ENCODE peak calls at places on chromosomes 1 and 21, in ten cellular contexts. K is PC-9, I is HCT116, L is fibroblast of lung, D is A673, V is HepG2, C is DND-41, A is H1, P is SK-N-MC, S is MM.1S. X is an unnamed sample.

GRCh38 chr1:47548188-47548587 is 110.3 kb downstream of the FOXD2 start:
- DNase-seq in K (no peak), I (no peak), L (no peak), D (no peak), V (no peak), C (no peak), A (no peak), P (no peak), S (no peak), X (no peak)

GRCh38 chr1:67713071-67713806 is 28.2 kb downstream of the GADD45A start:
- DNase-seq in K (peak; percentile 70), I (peak; percentile 86), L (peak; percentile 84), D (peak; percentile 74), V (peak; percentile 45), C (no peak), A (no peak), P (no peak), S (no peak), X (no peak)

GRCh38 chr1:168920456-168921094 is 185.9 kb upstream of the ATP1B1 start:
- DNase-seq in K (no peak), I (peak; percentile 7), L (peak; percentile 62), D (no peak), V (peak; percentile 70), C (no peak), A (no peak), P (no peak), S (no peak), X (no peak)

GRCh38 chr21:26169061-26169610 is 1.4 kb downstream of the APP start:
- DNase-seq in K (peak; percentile 17), I (peak; percentile 29), L (peak; percentile 77), D (peak; percentile 83), V (peak; percentile 41), C (no peak), A (peak; percentile 53), P (peak; percentile 40), S (peak; percentile 77), X (peak; percentile 73)

GRCh38 chr1:151693057-151693651 is 23.4 kb downstream of the CELF3 start:
- DNase-seq in K (no peak), I (peak; percentile 23), L (peak; percentile 60), D (peak; percentile 45), V (peak; percentile 36), C (no peak), A (no peak), P (no peak), S (no peak), X (peak; percentile 64)

GRCh38 chr21:44000360-44000759 is 11.7 kb upstream of the TRAPPC10 start:
- DNase-seq in K (no peak), I (no peak), L (no peak), D (no peak), V (no peak), C (no peak), A (no peak), P (no peak), S (no peak), X (no peak)

GRCh38 chr1:101236546-101237228 is at the start of gene S1PR1:
- DNase-seq in K (no peak), I (no peak), L (peak; percentile 73), D (peak; percentile 29), V (no peak), C (peak; percentile 47), A (peak; percentile 76), P (no peak), S (no peak), X (peak; percentile 94)

GRCh38 chr21:39696620-39697019 is 48.4 kb upstream of the IGSF5 start:
- DNase-seq in K (no peak), I (no peak), L (peak; percentile 1), D (no peak), V (no peak), C (no peak), A (no peak), P (no peak), S (no peak), X (peak; percentile 33)

GRCh38 chr1:193733674-193734073 is 547.3 kb upstream of the B3GALT2 start:
- DNase-seq in K (no peak), I (no peak), L (no peak), D (no peak), V (no peak), C (no peak), A (no peak), P (no peak), S (no peak), X (no peak)
- TF ChIP-seq EZH2 in K (no peak), I (no peak), L (no peak), D (no peak), V (no peak), C (no peak), A (no peak), P (no peak), S (no peak), X (no peak)

GRCh38 chr21:42219606-42220137 is 732 bp downstream of the ABCG1 start:
- DNase-seq in K (no peak), I (no peak), L (no peak), D (peak; percentile 27), V (no peak), C (no peak), A (peak; percentile 64), P (no peak), S (peak; percentile 5), X (peak; percentile 57)

GRCh38 chr21:42222386-42222785 is 3.4 kb downstream of the ABCG1 start:
- DNase-seq in K (no peak), I (no peak), L (no peak), D (no peak), V (no peak), C (no peak), A (no peak), P (no peak), S (no peak), X (no peak)

GRCh38 chr21:42221581-42222345 is 2.8 kb downstream of the ABCG1 start:
- DNase-seq in K (no peak), I (no peak), L (peak; percentile 65), D (no peak), V (no peak), C (no peak), A (no peak), P (no peak), S (no peak), X (no peak)

GRCh38 chr21:42218836-42219605 is at the start of gene ABCG1:
- DNase-seq in K (peak; percentile 31), I (no peak), L (no peak), D (peak; percentile 28), V (no peak), C (peak; percentile 51), A (peak; percentile 84), P (no peak), S (peak; percentile 35), X (peak; percentile 88)

DNA sequence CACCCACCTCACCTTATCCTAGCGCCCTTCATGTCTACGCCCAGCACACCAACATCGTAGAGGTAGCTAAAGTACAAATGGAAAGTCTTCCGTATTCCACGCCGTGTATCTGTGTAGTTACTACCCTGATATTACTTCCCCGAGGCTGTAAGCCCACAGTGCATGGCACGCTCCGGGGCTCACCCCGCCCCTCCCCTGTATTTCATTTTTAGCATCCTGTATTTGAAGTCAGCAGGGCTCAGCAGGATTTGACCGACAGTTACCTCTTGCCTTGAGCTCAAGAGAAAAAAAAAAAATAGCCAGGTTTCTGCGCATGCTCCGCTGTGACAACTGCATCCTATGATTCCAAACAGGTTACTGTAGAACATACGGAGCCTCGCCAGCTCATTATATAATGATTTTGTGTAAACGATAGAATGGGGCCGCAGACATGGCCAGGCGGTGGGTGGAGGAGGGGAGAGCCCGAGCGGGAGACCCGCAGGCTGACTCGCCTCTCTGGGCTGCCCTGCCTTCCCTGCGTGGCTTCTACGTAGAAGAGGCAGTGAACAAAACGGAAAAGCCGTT is 1.3 kb downstream of the ABCG1 start:
- DNase-seq in K (peak; percentile 63), I (no peak), L (peak; percentile 76), D (peak; percentile 75), V (peak; percentile 39), C (peak; percentile 83), A (peak; percentile 76), P (peak; percentile 16), S (peak; percentile 79), X (peak; percentile 72)
- TF ChIP-seq EZH2 in K (no peak), I (no peak), L (peak; percentile 95), D (no peak), V (peak; percentile 45), C (no peak), A (no peak), P (no peak), S (no peak), X (no peak)

GRCh38 chr1:220895412-220895946 is 16.2 kb downstream of the HLX start:
- DNase-seq in K (no peak), I (no peak), L (no peak), D (no peak), V (no peak), C (no peak), A (peak; percentile 56), P (no peak), S (no peak), X (peak; percentile 44)
- TF ChIP-seq EZH2 in K (no peak), I (no peak), L (no peak), D (no peak), V (no peak), C (no peak), A (peak; percentile 74), P (no peak), S (no peak), X (peak; percentile 90)

GRCh38 chr1:228005511-228006033 is 1.2 kb upstream of the WNT3A start:
- DNase-seq in K (no peak), I (no peak), L (no peak), D (no peak), V (no peak), C (no peak), A (no peak), P (no peak), S (no peak), X (no peak)

GRCh38 chr1:228006793-228007053 is at the start of gene WNT3A:
- DNase-seq in K (no peak), I (no peak), L (no peak), D (no peak), V (no peak), C (no peak), A (no peak), P (no peak), S (no peak), X (no peak)

GRCh38 chr1:228004887-228005462 is 1.8 kb upstream of the WNT3A start:
- DNase-seq in K (no peak), I (no peak), L (no peak), D (no peak), V (no peak), C (no peak), A (peak; percentile 65), P (no peak), S (no peak), X (peak; percentile 42)

GRCh38 chr1:228007054-228007800 is 429 bp downstream of the WNT3A start:
- DNase-seq in K (no peak), I (no peak), L (no peak), D (peak; percentile 31), V (no peak), C (no peak), A (no peak), P (no peak), S (no peak), X (peak; percentile 54)

DNA sequence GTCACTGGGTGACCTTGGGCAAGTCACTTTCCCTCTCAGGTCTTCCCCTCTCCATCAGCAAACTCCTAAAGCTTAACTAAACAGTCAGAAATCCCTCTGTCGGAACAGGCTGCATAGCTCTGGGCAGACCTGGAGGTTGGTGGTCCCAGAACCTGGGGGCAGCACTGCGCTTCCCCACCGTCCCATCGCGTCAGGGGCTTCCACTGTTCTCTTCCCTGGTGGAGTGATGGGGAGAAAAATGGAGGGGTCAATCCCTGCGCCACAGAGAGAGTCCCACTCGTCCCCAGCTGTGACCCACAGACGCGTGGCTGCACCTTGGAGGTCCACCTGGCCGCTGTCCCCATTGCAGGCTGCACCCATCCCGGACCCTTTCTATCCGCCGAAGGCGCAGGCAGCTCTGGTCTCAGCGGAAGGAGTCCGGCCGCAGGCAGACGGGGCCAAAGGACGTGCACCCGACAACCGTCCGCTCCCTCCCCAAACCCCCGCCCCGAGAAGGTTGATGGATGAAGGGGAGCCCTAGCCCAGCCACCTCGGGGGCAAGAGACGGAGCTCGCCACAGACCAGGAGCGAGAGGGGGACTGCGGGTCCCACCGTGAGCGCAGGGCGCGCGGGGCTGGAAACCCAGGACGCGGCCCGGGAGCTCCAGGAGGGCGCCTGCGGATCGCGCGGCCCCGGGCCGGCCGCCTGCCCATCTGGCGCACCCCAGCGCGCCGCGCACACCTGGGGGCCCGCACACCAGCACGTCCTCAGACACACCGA is 585 bp upstream of the WNT3A start:
- DNase-seq in K (no peak), I (no peak), L (no peak), D (no peak), V (no peak), C (no peak), A (peak; percentile 65), P (no peak), S (no peak), X (no peak)
- TF ChIP-seq EZH2 in K (no peak), I (no peak), L (peak; percentile 12), D (peak; percentile 94), V (no peak), C (no peak), A (peak; percentile 71), P (no peak), S (no peak), X (peak; percentile 81)

X was measured in neural progenitor cell.